ENCODE peak calls at places on chromosomes 16 and 17, in four cellular contexts. One of them, this sample, is unnamed.

GRCh38 chr17:50516980-50517379 is 8.7 kb downstream of the MYCBPAP start:
- DNase-seq in hepatocyte: no peak
- DNase-seq in mammary epithelial cell: peak; percentile 61
- DNase-seq in PC-9: no peak
- DNase-seq in this sample: peak; percentile 15

GRCh38 chr17:64781013-64781392 is 118.9 kb upstream of the SMURF2 start:
- DNase-seq in hepatocyte: no peak
- DNase-seq in mammary epithelial cell: no peak
- DNase-seq in PC-9: no peak
- DNase-seq in this sample: peak; percentile 82

GRCh38 chr16:87457051-87457611 is 35.7 kb downstream of the ZCCHC14 start:
- DNase-seq in hepatocyte: peak; percentile 42
- DNase-seq in mammary epithelial cell: peak; percentile 66
- DNase-seq in PC-9: peak; percentile 74
- DNase-seq in this sample: no peak

GRCh38 chr17:27381007-27381501 is 75.2 kb upstream of the KSR1 start:
- DNase-seq in hepatocyte: peak; percentile 75
- DNase-seq in mammary epithelial cell: peak; percentile 23
- DNase-seq in PC-9: no peak
- DNase-seq in this sample: peak; percentile 66

GRCh38 chr17:10743316-10744009 is 13.6 kb upstream of the TMEM220 start:
- DNase-seq in hepatocyte: no peak
- DNase-seq in mammary epithelial cell: no peak
- DNase-seq in PC-9: no peak
- DNase-seq in this sample: peak; percentile 86

GRCh38 chr16:17836868-17837602 is 366.3 kb upstream of the XYLT1 start:
- DNase-seq in hepatocyte: peak; percentile 37
- DNase-seq in mammary epithelial cell: peak; percentile 93
- DNase-seq in PC-9: peak; percentile 54
- DNase-seq in this sample: peak; percentile 85

GRCh38 chr16:16062023-16062932 is 112.9 kb downstream of the ABCC1 start:
- DNase-seq in hepatocyte: no peak
- DNase-seq in mammary epithelial cell: no peak
- DNase-seq in PC-9: no peak
- DNase-seq in this sample: no peak

GRCh38 chr17:58311429-58311894 is 17.1 kb downstream of the TSPOAP1 start:
- DNase-seq in hepatocyte: no peak
- DNase-seq in mammary epithelial cell: no peak
- DNase-seq in PC-9: no peak
- DNase-seq in this sample: peak; percentile 68

GRCh38 chr17:12512712-12513355 is 152.9 kb upstream of the MYOCD start:
- DNase-seq in hepatocyte: no peak
- DNase-seq in mammary epithelial cell: no peak
- DNase-seq in PC-9: no peak
- DNase-seq in this sample: no peak

GRCh38 chr17:12620200-12620720 is 45.4 kb upstream of the MYOCD start:
- DNase-seq in hepatocyte: no peak
- DNase-seq in mammary epithelial cell: no peak
- DNase-seq in PC-9: no peak
- DNase-seq in this sample: no peak

DNA sequence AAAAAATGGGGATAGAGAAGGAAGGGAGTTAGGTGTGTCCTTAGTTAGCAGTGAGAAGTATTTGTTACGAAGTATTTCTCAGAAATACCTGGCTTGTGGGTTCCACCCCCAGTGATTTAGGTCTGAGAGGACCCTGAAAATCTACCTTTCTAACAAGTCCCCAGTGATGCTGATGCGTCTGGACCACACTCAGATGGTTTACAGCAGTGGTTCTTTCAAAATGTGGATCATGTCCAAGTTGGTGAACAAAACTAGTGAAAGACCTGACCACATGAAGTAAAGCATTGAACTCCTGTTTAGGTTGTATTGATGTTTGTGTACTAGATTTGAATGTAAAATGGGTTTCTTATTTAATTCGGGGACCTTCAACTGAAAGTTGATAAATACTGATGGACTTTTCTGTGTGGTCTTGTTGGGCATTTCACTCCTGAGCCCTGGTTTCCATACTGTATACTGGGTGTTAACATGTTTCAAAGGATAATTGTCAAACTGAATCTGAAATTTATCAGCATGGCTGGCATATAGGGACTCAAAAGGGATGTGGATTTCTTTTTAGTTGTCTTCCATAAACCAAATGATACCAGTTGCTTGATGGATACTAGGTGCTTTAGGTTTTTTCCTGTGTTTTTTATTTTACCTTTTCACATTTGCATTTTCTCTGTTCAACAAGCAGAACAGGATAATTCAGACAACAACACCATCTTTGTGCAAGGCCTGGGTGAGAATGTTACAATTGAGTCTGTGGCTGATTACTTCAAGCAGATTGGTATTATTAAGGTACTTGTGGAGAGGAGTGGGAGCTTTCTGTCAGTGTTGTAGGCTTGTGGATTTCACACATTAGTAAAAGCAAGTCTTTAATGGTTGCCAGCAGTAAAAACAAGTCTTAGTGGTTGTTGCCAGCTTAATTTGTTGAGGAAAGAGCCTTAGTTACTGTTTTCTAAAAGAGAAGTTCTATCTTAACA is 8.8 kb downstream of the FUS start:
- DNase-seq in hepatocyte: no peak
- DNase-seq in mammary epithelial cell: no peak
- DNase-seq in PC-9: no peak
- DNase-seq in this sample: no peak
- H4K20me1 ChIP-seq in hepatocyte: peaks cover 87% of the 10 kb centered on the region
- H4K20me1 ChIP-seq in mammary epithelial cell: peaks cover 9% of the 10 kb centered on the region
- H4K20me1 ChIP-seq in PC-9: peaks cover 94% of the 10 kb centered on the region
- H4K20me1 ChIP-seq in this sample: peaks cover 70% of the 10 kb centered on the region

DNA sequence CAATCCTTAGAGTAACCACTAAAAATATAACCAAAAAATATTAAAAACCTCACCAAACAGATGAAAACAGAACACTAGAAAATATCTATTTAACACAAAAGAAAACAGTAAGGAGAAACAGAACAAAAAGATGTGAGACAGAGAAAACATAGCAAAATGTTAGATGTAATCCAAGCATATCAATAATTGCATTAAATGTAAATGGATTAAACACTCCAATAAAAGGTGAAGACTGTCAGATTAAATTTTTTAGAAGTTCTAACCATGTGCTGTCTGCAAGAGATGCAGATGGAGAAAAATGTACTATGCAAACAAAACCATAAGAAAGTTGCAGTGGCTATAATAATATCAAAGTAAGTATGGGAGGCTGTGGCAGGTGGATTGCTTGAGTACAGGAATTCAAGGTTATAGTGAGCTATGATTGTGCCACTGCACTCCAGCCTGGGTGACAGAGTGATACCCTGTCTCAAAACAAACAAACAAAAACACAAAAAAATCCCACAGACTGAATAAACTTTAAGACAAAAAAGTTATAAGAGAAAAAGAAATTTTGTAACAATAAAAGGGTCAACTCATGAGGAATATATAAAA is 53.9 kb downstream of the ADCY9 start:
- DNase-seq in hepatocyte: no peak
- DNase-seq in mammary epithelial cell: no peak
- DNase-seq in PC-9: no peak
- DNase-seq in this sample: no peak
- H4K20me1 ChIP-seq in hepatocyte: no peaks in the 10 kb centered on the region
- H4K20me1 ChIP-seq in mammary epithelial cell: no peaks in the 10 kb centered on the region
- H4K20me1 ChIP-seq in PC-9: no peaks in the 10 kb centered on the region
- H4K20me1 ChIP-seq in this sample: peaks cover 3% of the 10 kb centered on the region

DNA sequence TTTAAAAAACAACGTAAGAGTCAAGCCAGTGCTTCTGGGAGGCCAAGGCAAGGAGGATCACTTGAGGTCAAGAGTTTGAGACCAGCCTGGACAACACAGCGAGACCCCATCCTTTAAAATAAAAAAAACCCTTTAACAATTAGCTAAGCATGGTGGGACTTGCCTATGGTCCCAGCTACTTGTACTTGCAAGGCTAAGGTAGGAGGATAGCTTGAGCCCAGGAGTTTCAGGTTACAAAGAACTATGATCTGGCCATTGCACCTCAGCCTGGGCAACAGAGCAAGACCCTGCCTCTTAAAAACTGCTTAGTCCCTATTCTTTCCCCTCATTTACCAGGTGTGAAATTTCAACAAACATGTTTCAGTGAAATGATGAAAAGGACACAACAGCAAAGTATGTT is 89.5 kb downstream of the STH start:
- DNase-seq in hepatocyte: no peak
- DNase-seq in mammary epithelial cell: no peak
- DNase-seq in PC-9: no peak
- DNase-seq in this sample: no peak
- H4K20me1 ChIP-seq in hepatocyte: peaks cover 75% of the 10 kb centered on the region
- H4K20me1 ChIP-seq in mammary epithelial cell: no peaks in the 10 kb centered on the region
- H4K20me1 ChIP-seq in PC-9: peaks cover 83% of the 10 kb centered on the region
- H4K20me1 ChIP-seq in this sample: peaks cover 38% of the 10 kb centered on the region

GRCh38 chr16:28205117-28205899 is 6.5 kb downstream of the XPO6 start:
- DNase-seq in hepatocyte: no peak
- DNase-seq in mammary epithelial cell: no peak
- DNase-seq in PC-9: no peak
- DNase-seq in this sample: no peak

GRCh38 chr16:28204211-28204610 is 7.6 kb downstream of the XPO6 start:
- DNase-seq in hepatocyte: no peak
- DNase-seq in mammary epithelial cell: no peak
- DNase-seq in PC-9: no peak
- DNase-seq in this sample: no peak

GRCh38 chr16:28200661-28201060 is 11.1 kb downstream of the XPO6 start:
- DNase-seq in hepatocyte: no peak
- DNase-seq in mammary epithelial cell: no peak
- DNase-seq in PC-9: no peak
- DNase-seq in this sample: no peak

GRCh38 chr16:28204622-28205021 is 7.1 kb downstream of the XPO6 start:
- DNase-seq in hepatocyte: no peak
- DNase-seq in mammary epithelial cell: no peak
- DNase-seq in PC-9: no peak
- DNase-seq in this sample: no peak

DNA sequence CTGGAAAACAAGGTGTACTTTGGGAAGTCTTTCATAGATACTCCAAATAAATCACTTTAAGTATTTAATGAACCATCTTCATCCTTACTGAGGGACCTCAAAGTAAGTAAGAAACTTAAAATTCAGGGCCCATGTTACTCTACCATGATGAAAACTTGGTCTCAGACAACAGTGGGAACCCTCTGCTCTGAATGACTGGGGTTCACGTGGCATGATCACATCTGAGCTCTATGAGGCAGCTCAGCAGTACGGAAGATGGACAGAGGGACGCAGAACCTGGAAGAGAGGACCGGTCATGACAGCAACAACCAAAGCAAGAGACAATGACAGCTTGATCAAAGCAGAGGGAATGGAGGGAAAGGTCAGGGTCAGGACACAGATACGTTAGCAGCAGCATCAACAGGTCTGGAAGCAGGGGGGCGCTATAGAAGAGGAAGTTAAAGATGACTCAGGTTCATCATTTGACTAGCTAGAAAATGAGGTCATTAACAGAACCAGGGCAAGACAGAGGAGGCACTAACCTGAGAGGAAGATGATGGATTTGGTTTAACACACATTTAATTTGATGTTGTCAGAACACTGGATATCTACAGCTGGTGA is 9.5 kb downstream of the XPO6 start:
- DNase-seq in hepatocyte: no peak
- DNase-seq in mammary epithelial cell: no peak
- DNase-seq in PC-9: no peak
- DNase-seq in this sample: no peak
- H4K20me1 ChIP-seq in hepatocyte: peaks cover 32% of the 10 kb centered on the region
- H4K20me1 ChIP-seq in mammary epithelial cell: peaks cover 5% of the 10 kb centered on the region
- H4K20me1 ChIP-seq in PC-9: peaks cover 29% of the 10 kb centered on the region
- H4K20me1 ChIP-seq in this sample: peaks cover 43% of the 10 kb centered on the region

GRCh38 chr17:75511270-75511609 is 4.1 kb downstream of the CASKIN2 start:
- DNase-seq in hepatocyte: no peak
- DNase-seq in mammary epithelial cell: no peak
- DNase-seq in PC-9: no peak
- DNase-seq in this sample: no peak

GRCh38 chr17:75512946-75513666 is 2.2 kb downstream of the CASKIN2 start:
- DNase-seq in hepatocyte: no peak
- DNase-seq in mammary epithelial cell: no peak
- DNase-seq in PC-9: no peak
- DNase-seq in this sample: no peak

GRCh38 chr17:75509528-75510258 is 5.6 kb downstream of the CASKIN2 start:
- DNase-seq in hepatocyte: no peak
- DNase-seq in mammary epithelial cell: no peak
- DNase-seq in PC-9: no peak
- DNase-seq in this sample: no peak

GRCh38 chr17:75513667-75514052 is 1.7 kb downstream of the CASKIN2 start:
- DNase-seq in hepatocyte: no peak
- DNase-seq in mammary epithelial cell: no peak
- DNase-seq in PC-9: no peak
- DNase-seq in this sample: no peak

GRCh38 chr17:75511610-75512575 is 3.4 kb downstream of the CASKIN2 start:
- DNase-seq in hepatocyte: peak; percentile 74
- DNase-seq in mammary epithelial cell: no peak
- DNase-seq in PC-9: peak; percentile 46
- DNase-seq in this sample: no peak
- H4K20me1 ChIP-seq in hepatocyte: peaks cover 25% of the 10 kb centered on the region
- H4K20me1 ChIP-seq in mammary epithelial cell: no peaks in the 10 kb centered on the region
- H4K20me1 ChIP-seq in PC-9: peaks cover 15% of the 10 kb centered on the region
- H4K20me1 ChIP-seq in this sample: peaks cover 44% of the 10 kb centered on the region

DNA sequence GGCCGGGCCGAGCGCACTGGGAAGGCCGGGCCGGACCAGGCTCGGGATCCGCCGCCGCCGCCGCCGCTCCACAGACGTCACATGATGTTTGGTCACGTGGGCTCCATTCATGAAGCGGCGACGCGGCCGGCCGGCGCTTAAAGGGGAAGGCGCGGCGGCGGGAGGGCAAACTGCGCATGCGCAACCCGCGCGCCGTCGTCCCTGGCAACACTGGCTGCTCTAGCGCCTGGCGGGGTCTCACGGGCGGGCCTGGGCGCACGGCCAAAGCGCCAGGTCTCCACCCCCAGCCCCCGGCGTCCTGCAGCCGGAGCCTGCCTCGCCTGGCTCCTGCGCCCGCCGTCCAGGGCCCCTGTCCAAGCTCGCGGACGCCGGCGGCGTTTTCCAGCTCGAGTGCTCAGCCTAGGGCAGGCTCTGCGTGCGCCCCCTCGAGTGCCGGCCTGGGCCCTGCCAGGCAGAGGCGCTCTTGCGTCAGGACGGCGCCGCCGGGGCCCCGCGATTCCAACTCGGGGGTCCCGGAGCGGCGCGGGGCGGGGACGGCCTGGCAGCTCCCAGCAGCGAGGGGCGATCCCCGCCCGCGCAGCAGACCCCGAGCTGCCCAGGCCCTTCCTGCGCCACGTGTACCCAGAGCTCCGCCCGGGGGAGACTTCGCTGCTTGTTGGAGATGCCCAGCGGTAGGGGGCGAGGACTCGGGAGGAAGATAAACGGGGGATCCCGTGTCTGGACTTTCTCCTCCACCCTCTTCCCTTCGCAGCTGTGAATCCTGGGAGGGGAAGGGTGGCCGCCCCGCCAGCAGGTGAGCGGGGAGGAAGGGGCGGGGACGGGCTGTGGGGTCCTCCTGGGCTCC is at the start of gene MAFG:
- DNase-seq in hepatocyte: peak; percentile 99
- DNase-seq in mammary epithelial cell: peak; percentile 87
- DNase-seq in PC-9: peak; percentile 70
- DNase-seq in this sample: peak; percentile 100
- H4K20me1 ChIP-seq in hepatocyte: peaks cover 30% of the 10 kb centered on the region
- H4K20me1 ChIP-seq in mammary epithelial cell: no peaks in the 10 kb centered on the region
- H4K20me1 ChIP-seq in PC-9: peaks cover 10% of the 10 kb centered on the region
- H4K20me1 ChIP-seq in this sample: peaks cover 22% of the 10 kb centered on the region

GRCh38 chr16:88473666-88474534 is 20.8 kb downstream of the ZFPM1 start:
- DNase-seq in hepatocyte: no peak
- DNase-seq in mammary epithelial cell: no peak
- DNase-seq in PC-9: no peak
- DNase-seq in this sample: no peak
- H4K20me1 ChIP-seq in hepatocyte: peaks cover 88% of the 10 kb centered on the region
- H4K20me1 ChIP-seq in mammary epithelial cell: peaks cover 3% of the 10 kb centered on the region
- H4K20me1 ChIP-seq in PC-9: peaks cover 29% of the 10 kb centered on the region
- H4K20me1 ChIP-seq in this sample: peaks cover 13% of the 10 kb centered on the region